ENCODE peak calls at places on chromosomes 5 and 9, in ten cellular contexts. N is activated effector memory CD4-positive, alpha-beta T cell treated with anti-CD3 and anti-CD28 coated beads, Interleukin-2, amount 50 U/mL, for 16 hours; E is choroid plexus epithelial cell; V is A172; U is cardiac muscle cell; C is fibroblast of lung; K is HCT116; P is left ventricle myocardium superior; B is posterior cingulate gyrus; W is EH. Y is an unnamed sample.

GRCh38 chr9:2403701-2404100 is 217.9 kb upstream of the VLDLR start:
- DNase-seq in N (no peak), E (peak), V (no peak), U (no peak), C (peak), K (no peak), P (no peak), B (no peak), W (peak), Y (no peak)

GRCh38 chr5:134053840-134054338 is 49.1 kb upstream of the VDAC1 start:
- DNase-seq in N (no peak), E (no peak), V (peak), U (peak), C (peak), K (peak), P (no peak), B (peak), W (peak), Y (no peak)

GRCh38 chr9:214488-215448 is at the start of gene DOCK8:
- DNase-seq in N (peak), E (peak), V (no peak), U (peak), C (peak), K (peak), P (peak), B (peak), W (peak), Y (peak)

GRCh38 chr5:96335873-96336272 is 97.2 kb downstream of the PCSK1 start:
- DNase-seq in N (no peak), E (peak), V (peak), U (no peak), C (peak), K (no peak), P (no peak), B (no peak), W (no peak), Y (no peak)

GRCh38 chr9:128153947-128154695 is 4.9 kb downstream of the LCN2 start:
- DNase-seq in N (peak), E (no peak), V (no peak), U (no peak), C (no peak), K (no peak), P (peak), B (peak), W (no peak), Y (no peak)

GRCh38 chr5:79990205-79990597 is 861 bp downstream of the MTX3 start:
- DNase-seq in N (no peak), E (peak), V (no peak), U (no peak), C (peak), K (no peak), P (no peak), B (no peak), W (peak), Y (no peak)

GRCh38 chr9:137480686-137481683 is 21.9 kb upstream of the NSMF start:
- DNase-seq in N (no peak), E (no peak), V (no peak), U (no peak), C (no peak), K (no peak), P (peak), B (peak), W (no peak), Y (no peak)

GRCh38 chr9:111805262-111805661 is 10.5 kb upstream of the SHOC1 start:
- DNase-seq in N (no peak), E (no peak), V (no peak), U (no peak), C (no peak), K (no peak), P (no peak), B (no peak), W (no peak), Y (no peak)

GRCh38 chr5:50727149-50727496 is 60.7 kb downstream of the PARP8 start:
- DNase-seq in N (no peak), E (no peak), V (no peak), U (peak), C (peak), K (no peak), P (no peak), B (peak), W (no peak), Y (no peak)

GRCh38 chr5:93512799-93513198 is 68.2 kb downstream of the NR2F1-AS1 start:
- DNase-seq in N (no peak), E (peak), V (peak), U (peak), C (peak), K (no peak), P (no peak), B (no peak), W (peak), Y (no peak)

GRCh38 chr5:53482717-53483638 is 2.5 kb downstream of the FST start:
- DNase-seq in N (peak), E (peak), V (no peak), U (peak), C (peak), K (no peak), P (peak), B (no peak), W (peak), Y (no peak)

GRCh38 chr5:6732634-6733410 is 19.6 kb downstream of the TENT4A start:
- DNase-seq in N (no peak), E (peak), V (peak), U (peak), C (peak), K (no peak), P (peak), B (no peak), W (peak), Y (no peak)

GRCh38 chr9:91966503-91966902 is 16.5 kb upstream of the ROR2 start:
- DNase-seq in N (no peak), E (peak), V (no peak), U (no peak), C (peak), K (no peak), P (no peak), B (no peak), W (peak), Y (no peak)

GRCh38 chr5:150122158-150122510 is 33.5 kb downstream of the PDGFRB start:
- DNase-seq in N (no peak), E (no peak), V (peak), U (no peak), C (no peak), K (no peak), P (peak), B (no peak), W (no peak), Y (no peak)

GRCh38 chr9:137582286-137582860 is 3.6 kb upstream of the DPH7 start:
- DNase-seq in N (no peak), E (no peak), V (no peak), U (no peak), C (no peak), K (no peak), P (no peak), B (no peak), W (peak), Y (no peak)

GRCh38 chr9:70614786-70615565 is 200.5 kb upstream of the KLF9 start:
- DNase-seq in N (no peak), E (no peak), V (no peak), U (no peak), C (no peak), K (no peak), P (peak), B (peak), W (peak), Y (no peak)

GRCh38 chr9:8025532-8025931 is 226.0 kb upstream of the DMAC1 start:
- DNase-seq in N (no peak), E (no peak), V (no peak), U (no peak), C (peak), K (no peak), P (no peak), B (no peak), W (no peak), Y (no peak)

GRCh38 chr9:119639287-119639955 is 270.2 kb upstream of the BRINP1 start:
- DNase-seq in N (no peak), E (peak), V (no peak), U (no peak), C (peak), K (no peak), P (no peak), B (peak), W (no peak), Y (no peak)

GRCh38 chr9:116900543-116900942 is 213.4 kb downstream of the TRIM32 start:
- DNase-seq in N (no peak), E (no peak), V (no peak), U (no peak), C (no peak), K (no peak), P (no peak), B (no peak), W (no peak), Y (no peak)

GRCh38 chr5:103393131-103393754 is 134.7 kb downstream of the MACIR start:
- DNase-seq in N (no peak), E (peak), V (no peak), U (peak), C (peak), K (no peak), P (no peak), B (no peak), W (peak), Y (no peak)

GRCh38 chr9:1454211-1454979 is 404.2 kb downstream of the DMRT2 start:
- DNase-seq in N (no peak), E (no peak), V (no peak), U (no peak), C (no peak), K (no peak), P (no peak), B (no peak), W (no peak), Y (no peak)

GRCh38 chr9:84061613-84062205 is 81.1 kb downstream of the RMI1 start:
- DNase-seq in N (no peak), E (no peak), V (no peak), U (no peak), C (no peak), K (no peak), P (peak), B (no peak), W (no peak), Y (no peak)

GRCh38 chr5:142678615-142679014 is 7.3 kb downstream of the FGF1 start:
- DNase-seq in N (no peak), E (no peak), V (no peak), U (no peak), C (no peak), K (no peak), P (no peak), B (no peak), W (no peak), Y (no peak)

Y was measured in stimulated activated naive B cell treated with anti-CD40 and anti-IgM and Interleukin-4, amounts not matched to agents 10 μg/mL and 1 μg/mL and 100 μg/mL, for 72 hours.